ENCODE peak calls at places on chromosomes 11 and 22, in six cellular contexts. One of them, this sample, is unnamed.

GRCh38 chr11:1197886-1198765 is 24.7 kb upstream of the MUC5B start:
- DNase-seq in stomach: peak; percentile 24
- DNase-seq in chondrocyte: no peak
- DNase-seq in thoracic aorta: peak; percentile 1
- DNase-seq in left ventricle myocardium inferior: peak; percentile 9
- DNase-seq in AG04450: no peak
- DNase-seq in this sample: no peak

GRCh38 chr22:36773935-36774334 is 2.0 kb downstream of the IFT27 start:
- DNase-seq in stomach: no peak
- DNase-seq in chondrocyte: no peak
- DNase-seq in thoracic aorta: no peak
- DNase-seq in left ventricle myocardium inferior: no peak
- DNase-seq in AG04450: no peak
- DNase-seq in this sample: no peak

GRCh38 chr11:3154001-3154599 is 11.0 kb downstream of the OSBPL5 start:
- DNase-seq in stomach: no peak
- DNase-seq in chondrocyte: peak; percentile 84
- DNase-seq in thoracic aorta: no peak
- DNase-seq in left ventricle myocardium inferior: peak; percentile 16
- DNase-seq in AG04450: no peak
- DNase-seq in this sample: no peak

GRCh38 chr22:25141994-25142620 is 57.6 kb upstream of the CRYBB3 start:
- DNase-seq in stomach: no peak
- DNase-seq in chondrocyte: no peak
- DNase-seq in thoracic aorta: no peak
- DNase-seq in left ventricle myocardium inferior: no peak
- DNase-seq in AG04450: no peak
- DNase-seq in this sample: no peak

GRCh38 chr22:19523240-19524169 is 705 bp downstream of the CLDN5 start:
- DNase-seq in stomach: no peak
- DNase-seq in chondrocyte: peak; percentile 84
- DNase-seq in thoracic aorta: no peak
- DNase-seq in left ventricle myocardium inferior: no peak
- DNase-seq in AG04450: no peak
- DNase-seq in this sample: no peak

GRCh38 chr22:49007013-49007653 is 820.5 kb downstream of the BRD1 start:
- DNase-seq in stomach: peak; percentile 17
- DNase-seq in chondrocyte: no peak
- DNase-seq in thoracic aorta: no peak
- DNase-seq in left ventricle myocardium inferior: no peak
- DNase-seq in AG04450: no peak
- DNase-seq in this sample: no peak

GRCh38 chr11:129881570-129882170 is 13.7 kb downstream of the NFRKB start:
- DNase-seq in stomach: peak; percentile 53
- DNase-seq in chondrocyte: no peak
- DNase-seq in thoracic aorta: no peak
- DNase-seq in left ventricle myocardium inferior: no peak
- DNase-seq in AG04450: no peak
- DNase-seq in this sample: peak; percentile 50

GRCh38 chr11:126601136-126601535 is 245.7 kb downstream of the ST3GAL4 start:
- DNase-seq in stomach: no peak
- DNase-seq in chondrocyte: no peak
- DNase-seq in thoracic aorta: no peak
- DNase-seq in left ventricle myocardium inferior: no peak
- DNase-seq in AG04450: no peak
- DNase-seq in this sample: no peak

GRCh38 chr11:9616042-9616640 is 42.7 kb downstream of the WEE1 start:
- DNase-seq in stomach: no peak
- DNase-seq in chondrocyte: no peak
- DNase-seq in thoracic aorta: no peak
- DNase-seq in left ventricle myocardium inferior: no peak
- DNase-seq in AG04450: no peak
- DNase-seq in this sample: no peak

GRCh38 chr11:84655729-84656128 is 971.4 kb downstream of the DLG2 start:
- DNase-seq in stomach: no peak
- DNase-seq in chondrocyte: no peak
- DNase-seq in thoracic aorta: no peak
- DNase-seq in left ventricle myocardium inferior: no peak
- DNase-seq in AG04450: no peak
- DNase-seq in this sample: no peak

GRCh38 chr11:14906614-14907392 is 14.8 kb upstream of the CYP2R1 start:
- DNase-seq in stomach: no peak
- DNase-seq in chondrocyte: no peak
- DNase-seq in thoracic aorta: no peak
- DNase-seq in left ventricle myocardium inferior: no peak
- DNase-seq in AG04450: no peak
- DNase-seq in this sample: peak; percentile 20

GRCh38 chr11:128627666-128628342 is 40.4 kb upstream of the ETS1 start:
- DNase-seq in stomach: no peak
- DNase-seq in chondrocyte: no peak
- DNase-seq in thoracic aorta: no peak
- DNase-seq in left ventricle myocardium inferior: no peak
- DNase-seq in AG04450: no peak
- DNase-seq in this sample: peak; percentile 38

GRCh38 chr11:134657631-134658030 is 245.6 kb upstream of the B3GAT1 start:
- DNase-seq in stomach: peak; percentile 10
- DNase-seq in chondrocyte: no peak
- DNase-seq in thoracic aorta: no peak
- DNase-seq in left ventricle myocardium inferior: no peak
- DNase-seq in AG04450: no peak
- DNase-seq in this sample: no peak

GRCh38 chr11:35682230-35683195 is 19.9 kb downstream of the TRIM44 start:
- DNase-seq in stomach: no peak
- DNase-seq in chondrocyte: no peak
- DNase-seq in thoracic aorta: no peak
- DNase-seq in left ventricle myocardium inferior: no peak
- DNase-seq in AG04450: no peak
- DNase-seq in this sample: no peak

GRCh38 chr11:92580931-92581330 is 356.3 kb downstream of the FAT3 start:
- DNase-seq in stomach: no peak
- DNase-seq in chondrocyte: no peak
- DNase-seq in thoracic aorta: no peak
- DNase-seq in left ventricle myocardium inferior: no peak
- DNase-seq in AG04450: no peak
- DNase-seq in this sample: no peak

GRCh38 chr11:18692941-18693760 is 5.4 kb upstream of the TMEM86A start:
- DNase-seq in stomach: no peak
- DNase-seq in chondrocyte: no peak
- DNase-seq in thoracic aorta: no peak
- DNase-seq in left ventricle myocardium inferior: no peak
- DNase-seq in AG04450: no peak
- DNase-seq in this sample: no peak

GRCh38 chr22:35838849-35839646 is 121.4 kb downstream of the APOL5 start:
- DNase-seq in stomach: no peak
- DNase-seq in chondrocyte: no peak
- DNase-seq in thoracic aorta: no peak
- DNase-seq in left ventricle myocardium inferior: no peak
- DNase-seq in AG04450: peak; percentile 50
- DNase-seq in this sample: no peak

GRCh38 chr11:35783803-35784202 is 121.2 kb downstream of the TRIM44 start:
- DNase-seq in stomach: no peak
- DNase-seq in chondrocyte: no peak
- DNase-seq in thoracic aorta: no peak
- DNase-seq in left ventricle myocardium inferior: no peak
- DNase-seq in AG04450: no peak
- DNase-seq in this sample: no peak

GRCh38 chr11:70951139-70951804 is 301.1 kb downstream of the SHANK2 start:
- DNase-seq in stomach: no peak
- DNase-seq in chondrocyte: no peak
- DNase-seq in thoracic aorta: no peak
- DNase-seq in left ventricle myocardium inferior: no peak
- DNase-seq in AG04450: no peak
- DNase-seq in this sample: no peak

GRCh38 chr11:43516316-43516820 is 157.6 kb downstream of the TTC17 start:
- DNase-seq in stomach: no peak
- DNase-seq in chondrocyte: no peak
- DNase-seq in thoracic aorta: no peak
- DNase-seq in left ventricle myocardium inferior: no peak
- DNase-seq in AG04450: no peak
- DNase-seq in this sample: no peak

GRCh38 chr11:43515090-43515489 is 156.4 kb downstream of the TTC17 start:
- DNase-seq in stomach: no peak
- DNase-seq in chondrocyte: no peak
- DNase-seq in thoracic aorta: no peak
- DNase-seq in left ventricle myocardium inferior: no peak
- DNase-seq in AG04450: no peak
- DNase-seq in this sample: peak; percentile 32

GRCh38 chr11:43508511-43508918 is 149.8 kb downstream of the TTC17 start:
- DNase-seq in stomach: no peak
- DNase-seq in chondrocyte: no peak
- DNase-seq in thoracic aorta: no peak
- DNase-seq in left ventricle myocardium inferior: no peak
- DNase-seq in AG04450: no peak
- DNase-seq in this sample: no peak

GRCh38 chr11:43507171-43507570 is 148.5 kb downstream of the TTC17 start:
- DNase-seq in stomach: no peak
- DNase-seq in chondrocyte: no peak
- DNase-seq in thoracic aorta: no peak
- DNase-seq in left ventricle myocardium inferior: no peak
- DNase-seq in AG04450: no peak
- DNase-seq in this sample: no peak

DNA sequence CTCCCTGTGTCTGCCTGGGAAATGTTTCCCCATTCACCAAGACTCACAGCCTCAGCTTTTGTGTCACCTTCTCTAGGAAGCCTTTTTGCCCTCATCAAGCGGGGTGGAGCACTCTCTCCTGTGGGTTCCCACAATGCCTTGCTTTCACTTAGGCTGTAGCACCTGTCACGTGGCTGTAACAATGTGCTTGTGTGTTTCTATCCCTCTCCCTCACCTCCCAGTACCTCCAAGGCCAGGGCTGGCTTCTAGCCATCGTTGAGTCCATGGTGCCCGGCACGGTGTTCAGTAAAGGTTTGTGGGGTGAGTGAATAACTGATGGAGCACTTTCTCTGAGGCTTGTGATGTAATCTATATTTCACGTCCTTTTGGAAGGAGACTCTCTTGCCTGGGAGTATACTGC is 153.2 kb downstream of the TTC17 start:
- DNase-seq in stomach: no peak
- DNase-seq in chondrocyte: no peak
- DNase-seq in thoracic aorta: no peak
- DNase-seq in left ventricle myocardium inferior: no peak
- DNase-seq in AG04450: no peak
- DNase-seq in this sample: no peak
- TF ChIP-seq CTCF in stomach: no peak
- TF ChIP-seq CTCF in chondrocyte: no peak
- TF ChIP-seq CTCF in thoracic aorta: no peak
- TF ChIP-seq CTCF in left ventricle myocardium inferior: no peak
- TF ChIP-seq CTCF in AG04450: no peak
- TF ChIP-seq CTCF in this sample: no peak

GRCh38 chr22:46443850-46444389 is 93.5 kb downstream of the CELSR1 start:
- DNase-seq in stomach: peak; percentile 80
- DNase-seq in chondrocyte: no peak
- DNase-seq in thoracic aorta: no peak
- DNase-seq in left ventricle myocardium inferior: no peak
- DNase-seq in AG04450: no peak
- DNase-seq in this sample: no peak

GRCh38 chr22:46442217-46442853 is 95.1 kb downstream of the CELSR1 start:
- DNase-seq in stomach: no peak
- DNase-seq in chondrocyte: no peak
- DNase-seq in thoracic aorta: no peak
- DNase-seq in left ventricle myocardium inferior: no peak
- DNase-seq in AG04450: no peak
- DNase-seq in this sample: no peak

GRCh38 chr22:46446799-46447198 is 90.6 kb downstream of the CELSR1 start:
- DNase-seq in stomach: no peak
- DNase-seq in chondrocyte: no peak
- DNase-seq in thoracic aorta: no peak
- DNase-seq in left ventricle myocardium inferior: no peak
- DNase-seq in AG04450: no peak
- DNase-seq in this sample: no peak

GRCh38 chr22:46445771-46446485 is 91.5 kb downstream of the CELSR1 start:
- DNase-seq in stomach: no peak
- DNase-seq in chondrocyte: no peak
- DNase-seq in thoracic aorta: no peak
- DNase-seq in left ventricle myocardium inferior: no peak
- DNase-seq in AG04450: no peak
- DNase-seq in this sample: no peak

GRCh38 chr22:46444390-46444854 is 93.0 kb downstream of the CELSR1 start:
- DNase-seq in stomach: peak; percentile 38
- DNase-seq in chondrocyte: no peak
- DNase-seq in thoracic aorta: no peak
- DNase-seq in left ventricle myocardium inferior: no peak
- DNase-seq in AG04450: no peak
- DNase-seq in this sample: no peak
- TF ChIP-seq CTCF in stomach: no peak
- TF ChIP-seq CTCF in chondrocyte: peak; percentile 34
- TF ChIP-seq CTCF in thoracic aorta: no peak
- TF ChIP-seq CTCF in left ventricle myocardium inferior: no peak
- TF ChIP-seq CTCF in AG04450: peak; percentile 14
- TF ChIP-seq CTCF in this sample: no peak

GRCh38 chr11:67048515-67048914 is 8.1 kb upstream of the RHOD start:
- DNase-seq in stomach: no peak
- DNase-seq in chondrocyte: no peak
- DNase-seq in thoracic aorta: no peak
- DNase-seq in left ventricle myocardium inferior: no peak
- DNase-seq in AG04450: no peak
- DNase-seq in this sample: no peak

GRCh38 chr11:67044496-67044895 is 12.2 kb upstream of the RHOD start:
- DNase-seq in stomach: no peak
- DNase-seq in chondrocyte: no peak
- DNase-seq in thoracic aorta: no peak
- DNase-seq in left ventricle myocardium inferior: no peak
- DNase-seq in AG04450: no peak
- DNase-seq in this sample: no peak

GRCh38 chr11:67041602-67042001 is 15.0 kb upstream of the RHOD start:
- DNase-seq in stomach: no peak
- DNase-seq in chondrocyte: no peak
- DNase-seq in thoracic aorta: no peak
- DNase-seq in left ventricle myocardium inferior: no peak
- DNase-seq in AG04450: no peak
- DNase-seq in this sample: no peak

GRCh38 chr11:67043572-67044329 is 12.9 kb upstream of the RHOD start:
- DNase-seq in stomach: no peak
- DNase-seq in chondrocyte: no peak
- DNase-seq in thoracic aorta: no peak
- DNase-seq in left ventricle myocardium inferior: no peak
- DNase-seq in AG04450: no peak
- DNase-seq in this sample: no peak

DNA sequence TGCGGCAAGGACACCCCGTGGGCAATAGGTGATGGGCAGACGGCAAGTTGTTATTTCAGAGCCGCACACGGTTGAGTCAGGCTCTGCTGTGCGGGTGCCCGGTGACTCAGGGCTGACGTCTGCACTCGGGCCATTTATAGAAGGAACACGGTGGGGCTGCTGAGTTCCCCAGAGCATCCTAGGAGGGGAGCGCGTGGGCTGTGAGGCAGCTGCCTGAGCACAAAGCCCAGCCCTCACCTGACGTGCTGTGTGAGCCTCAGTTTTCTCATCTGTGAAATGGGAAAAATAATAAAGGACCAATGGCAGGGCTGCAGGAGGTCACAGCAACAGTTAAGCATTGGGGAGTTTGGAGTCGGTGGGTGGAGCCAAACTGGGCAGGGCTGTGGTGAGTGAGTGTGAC is 11.3 kb upstream of the RHOD start:
- DNase-seq in stomach: no peak
- DNase-seq in chondrocyte: no peak
- DNase-seq in thoracic aorta: no peak
- DNase-seq in left ventricle myocardium inferior: no peak
- DNase-seq in AG04450: peak; percentile 69
- DNase-seq in this sample: peak; percentile 80
- TF ChIP-seq CTCF in stomach: no peak
- TF ChIP-seq CTCF in chondrocyte: peak; percentile 27
- TF ChIP-seq CTCF in thoracic aorta: no peak
- TF ChIP-seq CTCF in left ventricle myocardium inferior: no peak
- TF ChIP-seq CTCF in AG04450: no peak
- TF ChIP-seq CTCF in this sample: no peak

GRCh38 chr11:63889344-63889743 is 27.6 kb downstream of the RCOR2 start:
- DNase-seq in stomach: peak; percentile 66
- DNase-seq in chondrocyte: no peak
- DNase-seq in thoracic aorta: no peak
- DNase-seq in left ventricle myocardium inferior: no peak
- DNase-seq in AG04450: no peak
- DNase-seq in this sample: no peak
- TF ChIP-seq CTCF in stomach: no peak
- TF ChIP-seq CTCF in chondrocyte: no peak
- TF ChIP-seq CTCF in thoracic aorta: no peak
- TF ChIP-seq CTCF in left ventricle myocardium inferior: no peak
- TF ChIP-seq CTCF in AG04450: no peak
- TF ChIP-seq CTCF in this sample: no peak